ENCODE peak calls at places on chromosome 13, in six cellular contexts. One of them, this sample, is unnamed.

GRCh38 chr13:46553521-46553885 is 533 bp downstream of the LRCH1 start:
- DNase-seq in H1: no peak
- DNase-seq in SK-N-SH: peak
- DNase-seq in K562: no peak
- DNase-seq in GM12878: no peak
- DNase-seq in HepG2: no peak
- DNase-seq in this sample: peak

GRCh38 chr13:26280822-26281221 is 26.9 kb downstream of the CDK8 start:
- DNase-seq in HepG2: peak
- DNase-seq in GM12878: no peak
- DNase-seq in H1: peak
- DNase-seq in SK-N-SH: no peak
- DNase-seq in K562: no peak
- DNase-seq in this sample: no peak

GRCh38 chr13:112773601-112774447 is 84.0 kb downstream of the ATP11A start:
- DNase-seq in GM12878: no peak
- DNase-seq in H1: no peak
- DNase-seq in SK-N-SH: no peak
- DNase-seq in K562: no peak
- DNase-seq in HepG2: no peak
- DNase-seq in this sample: no peak

GRCh38 chr13:69946443-69946955 is 161.1 kb upstream of the ATXN8OS start:
- DNase-seq in H1: no peak
- DNase-seq in K562: no peak
- DNase-seq in SK-N-SH: no peak
- DNase-seq in GM12878: no peak
- DNase-seq in HepG2: no peak
- DNase-seq in this sample: no peak

GRCh38 chr13:113044431-113045114 is 61.0 kb upstream of the F7 start:
- DNase-seq in SK-N-SH: no peak
- DNase-seq in H1: no peak
- DNase-seq in K562: no peak
- DNase-seq in GM12878: no peak
- DNase-seq in HepG2: no peak
- DNase-seq in this sample: no peak

GRCh38 chr13:57739791-57740190 is 108.2 kb downstream of the PCDH17 start:
- DNase-seq in HepG2: no peak
- DNase-seq in GM12878: no peak
- DNase-seq in SK-N-SH: no peak
- DNase-seq in H1: no peak
- DNase-seq in K562: no peak
- DNase-seq in this sample: no peak

GRCh38 chr13:35916186-35916585 is 215.0 kb downstream of the DCLK1 start:
- DNase-seq in H1: no peak
- DNase-seq in GM12878: no peak
- DNase-seq in K562: no peak
- DNase-seq in HepG2: no peak
- DNase-seq in SK-N-SH: peak
- DNase-seq in this sample: no peak

GRCh38 chr13:54185785-54186184 is 1157.2 kb downstream of the OLFM4 start:
- DNase-seq in GM12878: no peak
- DNase-seq in SK-N-SH: no peak
- DNase-seq in H1: no peak
- DNase-seq in HepG2: no peak
- DNase-seq in K562: no peak
- DNase-seq in this sample: no peak

GRCh38 chr13:79212064-79212619 is 193.9 kb downstream of the RBM26 start:
- DNase-seq in K562: no peak
- DNase-seq in GM12878: no peak
- DNase-seq in SK-N-SH: no peak
- DNase-seq in HepG2: peak
- DNase-seq in H1: no peak
- DNase-seq in this sample: no peak

GRCh38 chr13:32246468-32246867 is 68.7 kb downstream of the ZAR1L start:
- DNase-seq in H1: peak
- DNase-seq in HepG2: peak
- DNase-seq in K562: peak
- DNase-seq in GM12878: no peak
- DNase-seq in SK-N-SH: peak
- DNase-seq in this sample: peak

GRCh38 chr13:111420113-111420876 is 99.9 kb downstream of the TEX29 start:
- DNase-seq in HepG2: no peak
- DNase-seq in GM12878: no peak
- DNase-seq in K562: no peak
- DNase-seq in SK-N-SH: no peak
- DNase-seq in H1: no peak
- DNase-seq in this sample: no peak

GRCh38 chr13:106182404-106182803 is 353.1 kb downstream of the EFNB2 start:
- DNase-seq in HepG2: no peak
- DNase-seq in SK-N-SH: no peak
- DNase-seq in K562: no peak
- DNase-seq in H1: no peak
- DNase-seq in GM12878: no peak
- DNase-seq in this sample: peak

GRCh38 chr13:89969996-89970709 is 1377.3 kb upstream of the MIR17HG start:
- DNase-seq in HepG2: no peak
- DNase-seq in H1: no peak
- DNase-seq in GM12878: no peak
- DNase-seq in SK-N-SH: no peak
- DNase-seq in K562: no peak
- DNase-seq in this sample: no peak

GRCh38 chr13:97855570-97855970 is 97.9 kb upstream of the IPO5 start:
- DNase-seq in H1: no peak
- DNase-seq in HepG2: peak
- DNase-seq in GM12878: peak
- DNase-seq in K562: peak
- DNase-seq in SK-N-SH: peak
- DNase-seq in this sample: peak

GRCh38 chr13:49356224-49356623 is 87.6 kb downstream of the CAB39L start:
- DNase-seq in HepG2: no peak
- DNase-seq in H1: no peak
- DNase-seq in SK-N-SH: no peak
- DNase-seq in GM12878: no peak
- DNase-seq in K562: no peak
- DNase-seq in this sample: no peak

GRCh38 chr13:30194906-30195305 is 112.4 kb downstream of the KATNAL1 start:
- DNase-seq in K562: no peak
- DNase-seq in HepG2: no peak
- DNase-seq in GM12878: no peak
- DNase-seq in SK-N-SH: no peak
- DNase-seq in H1: no peak
- DNase-seq in this sample: no peak
- TF ChIP-seq GABPA in K562: no peak
- TF ChIP-seq GABPA in HepG2: no peak
- TF ChIP-seq GABPA in GM12878: no peak
- TF ChIP-seq GABPA in SK-N-SH: no peak
- TF ChIP-seq GABPA in H1: no peak
- TF ChIP-seq GABPA in this sample: no peak

DNA sequence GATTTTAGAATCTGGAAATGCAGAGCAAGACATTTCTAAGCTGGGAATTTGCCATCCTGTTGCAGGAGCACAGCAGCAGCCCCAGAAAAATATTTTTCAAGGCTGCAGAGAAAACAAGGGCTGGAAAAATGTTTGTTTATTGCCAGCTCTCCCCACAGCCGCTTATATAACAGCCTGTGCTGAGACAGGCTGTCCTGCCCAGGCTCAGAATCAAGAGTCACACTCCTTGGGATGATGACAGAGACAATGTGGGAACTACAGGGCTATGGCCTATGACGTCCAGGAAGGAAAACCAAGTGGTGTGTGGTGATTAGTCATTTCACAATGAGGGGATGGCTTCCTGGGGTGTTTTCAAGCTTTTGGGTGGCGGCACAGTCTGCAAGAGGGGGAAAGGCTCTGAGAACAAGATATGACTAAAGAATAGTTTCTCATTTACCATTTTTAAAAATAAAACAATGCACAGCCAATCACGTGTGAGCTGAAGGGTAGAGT is 136.3 kb upstream of the SERP2 start:
- DNase-seq in K562: no peak
- DNase-seq in GM12878: peak
- DNase-seq in H1: no peak
- DNase-seq in SK-N-SH: peak
- DNase-seq in HepG2: no peak
- DNase-seq in this sample: no peak
- TF ChIP-seq GABPA in K562: no peak
- TF ChIP-seq GABPA in GM12878: peak
- TF ChIP-seq GABPA in H1: no peak
- TF ChIP-seq GABPA in SK-N-SH: no peak
- TF ChIP-seq GABPA in HepG2: no peak
- TF ChIP-seq GABPA in this sample: no peak

DNA sequence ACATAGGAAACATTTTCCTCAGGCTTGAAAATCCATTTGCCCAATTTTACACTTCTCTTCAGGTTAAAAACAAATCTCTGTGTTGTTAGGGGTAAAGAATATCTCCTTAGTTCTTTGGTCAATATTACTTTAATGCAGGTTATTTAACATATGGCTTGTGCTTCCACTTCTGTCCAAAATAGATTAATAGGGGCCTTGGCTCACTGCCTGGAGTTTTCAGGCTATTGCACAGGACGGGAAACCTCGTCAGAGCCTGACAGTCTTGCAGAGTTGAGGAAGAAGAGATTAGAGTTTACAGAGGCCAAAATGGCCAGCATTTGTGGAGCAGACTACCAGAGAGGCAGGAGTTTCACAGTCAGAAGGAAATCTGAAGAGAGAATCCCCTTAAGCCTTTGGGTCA is 863.9 kb upstream of the GPC6 start:
- DNase-seq in GM12878: no peak
- DNase-seq in HepG2: no peak
- DNase-seq in SK-N-SH: no peak
- DNase-seq in K562: no peak
- DNase-seq in H1: no peak
- DNase-seq in this sample: no peak
- TF ChIP-seq GABPA in GM12878: no peak
- TF ChIP-seq GABPA in HepG2: no peak
- TF ChIP-seq GABPA in SK-N-SH: no peak
- TF ChIP-seq GABPA in K562: no peak
- TF ChIP-seq GABPA in H1: no peak
- TF ChIP-seq GABPA in this sample: no peak

DNA sequence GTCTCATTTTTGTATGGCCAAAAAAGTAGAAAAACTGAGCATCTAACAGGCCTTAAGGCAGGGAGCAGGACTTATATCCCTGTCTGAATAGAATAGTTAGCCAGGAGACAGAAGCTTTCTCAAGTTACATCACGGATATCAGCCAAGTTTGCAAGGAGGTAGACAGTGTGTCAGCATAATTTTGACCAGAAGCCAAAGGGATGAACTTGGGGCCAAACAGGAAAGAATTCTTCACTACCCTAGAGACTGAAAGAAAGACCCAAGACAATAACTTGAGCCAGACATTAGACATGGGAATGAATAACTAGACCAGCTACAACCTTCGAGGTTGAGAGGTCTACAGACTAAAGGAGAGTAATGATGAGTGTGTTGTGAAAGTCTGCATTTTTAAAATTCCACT is 48.1 kb upstream of the PCDH9 start:
- DNase-seq in HepG2: no peak
- DNase-seq in SK-N-SH: no peak
- DNase-seq in GM12878: no peak
- DNase-seq in K562: no peak
- DNase-seq in H1: no peak
- DNase-seq in this sample: no peak
- TF ChIP-seq GABPA in HepG2: no peak
- TF ChIP-seq GABPA in SK-N-SH: no peak
- TF ChIP-seq GABPA in GM12878: no peak
- TF ChIP-seq GABPA in K562: no peak
- TF ChIP-seq GABPA in H1: no peak
- TF ChIP-seq GABPA in this sample: no peak

GRCh38 chr13:41274881-41275280 is 11.5 kb upstream of the MTRF1 start:
- DNase-seq in K562: no peak
- DNase-seq in HepG2: no peak
- DNase-seq in H1: no peak
- DNase-seq in SK-N-SH: no peak
- DNase-seq in GM12878: no peak
- DNase-seq in this sample: no peak

GRCh38 chr13:41273806-41274441 is 10.5 kb upstream of the MTRF1 start:
- DNase-seq in K562: no peak
- DNase-seq in GM12878: no peak
- DNase-seq in H1: no peak
- DNase-seq in HepG2: no peak
- DNase-seq in SK-N-SH: no peak
- DNase-seq in this sample: no peak

GRCh38 chr13:41271456-41272285 is 8.3 kb upstream of the MTRF1 start:
- DNase-seq in K562: no peak
- DNase-seq in HepG2: no peak
- DNase-seq in GM12878: peak
- DNase-seq in SK-N-SH: no peak
- DNase-seq in H1: no peak
- DNase-seq in this sample: no peak

GRCh38 chr13:41276824-41277223 is 13.4 kb upstream of the MTRF1 start:
- DNase-seq in GM12878: no peak
- DNase-seq in K562: no peak
- DNase-seq in SK-N-SH: no peak
- DNase-seq in H1: no peak
- DNase-seq in HepG2: no peak
- DNase-seq in this sample: no peak
- TF ChIP-seq GABPA in GM12878: no peak
- TF ChIP-seq GABPA in K562: no peak
- TF ChIP-seq GABPA in SK-N-SH: no peak
- TF ChIP-seq GABPA in H1: no peak
- TF ChIP-seq GABPA in HepG2: no peak
- TF ChIP-seq GABPA in this sample: no peak

This sample was measured in HL-60.